ENCODE peak calls at places on chromosomes 7 and 10, in ten cellular contexts. S is right lobe of liver, K is psoas muscle, G is upper lobe of right lung, Z is IMR-90, M is cardiac muscle cell, N is hepatocyte, A is dorsolateral prefrontal cortex, D is fibroblast of pulmonary artery, J is GM23338. W is an unnamed sample.
A peak's percentile ranks its signal among the peaks of the same experiment; 100 is the strongest.

GRCh38 chr10:102775973-102776669 is 32.4 kb downstream of the WBP1L start:
- DNase-seq in S (peak; percentile 73), K (peak; percentile 87), G (peak; percentile 80), Z (peak; percentile 91), M (peak; percentile 92), N (peak; percentile 86), A (peak; percentile 68), D (peak; percentile 96), J (peak; percentile 47), W (peak; percentile 92)

GRCh38 chr7:18740579-18740988 is 245.0 kb downstream of the HDAC9 start:
- DNase-seq in S (no peak), K (no peak), G (no peak), Z (no peak), M (no peak), N (no peak), A (no peak), D (no peak), J (no peak), W (no peak)

GRCh38 chr10:24784923-24785322 is 61.2 kb upstream of the ARHGAP21 start:
- DNase-seq in S (no peak), K (no peak), G (no peak), Z (no peak), M (no peak), N (no peak), A (no peak), D (no peak), J (no peak), W (no peak)

GRCh38 chr7:89607797-89608196 is 546.5 kb upstream of the STEAP1 start:
- DNase-seq in S (no peak), K (no peak), G (no peak), Z (no peak), M (no peak), N (no peak), A (no peak), D (no peak), J (no peak), W (no peak)

GRCh38 chr7:69764071-69764470 is 165.8 kb downstream of the AUTS2 start:
- DNase-seq in S (no peak), K (no peak), G (no peak), Z (no peak), M (no peak), N (no peak), A (no peak), D (no peak), J (no peak), W (no peak)

GRCh38 chr7:929311-929711 is 25.2 kb downstream of the ADAP1 start:
- DNase-seq in S (peak; percentile 42), K (peak; percentile 4), G (peak; percentile 53), Z (no peak), M (no peak), N (no peak), A (peak; percentile 58), D (no peak), J (no peak), W (no peak)

GRCh38 chr7:17233643-17234397 is 64.6 kb upstream of the AHR start:
- DNase-seq in S (no peak), K (no peak), G (peak; percentile 44), Z (no peak), M (peak; percentile 34), N (no peak), A (no peak), D (no peak), J (no peak), W (no peak)

GRCh38 chr10:100996678-100997363 is 2.8 kb upstream of the LZTS2 start:
- DNase-seq in S (peak; percentile 72), K (no peak), G (peak; percentile 76), Z (no peak), M (no peak), N (peak; percentile 70), A (no peak), D (no peak), J (peak; percentile 86), W (no peak)

GRCh38 chr7:96636342-96636865 is 73.2 kb downstream of the SEM1 start:
- DNase-seq in S (no peak), K (no peak), G (no peak), Z (no peak), M (no peak), N (no peak), A (no peak), D (no peak), J (no peak), W (no peak)

GRCh38 chr7:111650456-111650999 is 88.2 kb upstream of the IMMP2L start:
- DNase-seq in S (no peak), K (no peak), G (no peak), Z (peak; percentile 17), M (peak; percentile 49), N (peak; percentile 34), A (no peak), D (peak; percentile 76), J (no peak), W (no peak)

GRCh38 chr10:35822316-35822715 is 180.2 kb upstream of the FZD8 start:
- DNase-seq in S (no peak), K (peak; percentile 88), G (peak; percentile 85), Z (peak; percentile 54), M (peak; percentile 88), N (peak; percentile 65), A (peak; percentile 85), D (peak; percentile 71), J (peak; percentile 82), W (peak; percentile 95)
- TF ChIP-seq CTCF in S (no peak), K (peak; percentile 8), G (peak; percentile 17), Z (peak; percentile 23), M (peak; percentile 43), N (peak; percentile 14), A (peak; percentile 25), D (peak; percentile 22), J (peak; percentile 30), W (peak; percentile 19)

GRCh38 chr10:33212061-33212748 is 122.3 kb downstream of the NRP1 start:
- DNase-seq in S (no peak), K (no peak), G (no peak), Z (peak; percentile 63), M (peak; percentile 66), N (no peak), A (no peak), D (peak; percentile 55), J (no peak), W (no peak)
- H3K4me3 ChIP-seq in S (no peak overlapping the region), K (no peak overlapping the region), G (no peak overlapping the region), Z (no peak overlapping the region), M (no peak overlapping the region), N (no peak overlapping the region), A (no peak overlapping the region), D (no peak overlapping the region), J (no peak overlapping the region), W (peak overlapping the region; percentile 3)

DNA sequence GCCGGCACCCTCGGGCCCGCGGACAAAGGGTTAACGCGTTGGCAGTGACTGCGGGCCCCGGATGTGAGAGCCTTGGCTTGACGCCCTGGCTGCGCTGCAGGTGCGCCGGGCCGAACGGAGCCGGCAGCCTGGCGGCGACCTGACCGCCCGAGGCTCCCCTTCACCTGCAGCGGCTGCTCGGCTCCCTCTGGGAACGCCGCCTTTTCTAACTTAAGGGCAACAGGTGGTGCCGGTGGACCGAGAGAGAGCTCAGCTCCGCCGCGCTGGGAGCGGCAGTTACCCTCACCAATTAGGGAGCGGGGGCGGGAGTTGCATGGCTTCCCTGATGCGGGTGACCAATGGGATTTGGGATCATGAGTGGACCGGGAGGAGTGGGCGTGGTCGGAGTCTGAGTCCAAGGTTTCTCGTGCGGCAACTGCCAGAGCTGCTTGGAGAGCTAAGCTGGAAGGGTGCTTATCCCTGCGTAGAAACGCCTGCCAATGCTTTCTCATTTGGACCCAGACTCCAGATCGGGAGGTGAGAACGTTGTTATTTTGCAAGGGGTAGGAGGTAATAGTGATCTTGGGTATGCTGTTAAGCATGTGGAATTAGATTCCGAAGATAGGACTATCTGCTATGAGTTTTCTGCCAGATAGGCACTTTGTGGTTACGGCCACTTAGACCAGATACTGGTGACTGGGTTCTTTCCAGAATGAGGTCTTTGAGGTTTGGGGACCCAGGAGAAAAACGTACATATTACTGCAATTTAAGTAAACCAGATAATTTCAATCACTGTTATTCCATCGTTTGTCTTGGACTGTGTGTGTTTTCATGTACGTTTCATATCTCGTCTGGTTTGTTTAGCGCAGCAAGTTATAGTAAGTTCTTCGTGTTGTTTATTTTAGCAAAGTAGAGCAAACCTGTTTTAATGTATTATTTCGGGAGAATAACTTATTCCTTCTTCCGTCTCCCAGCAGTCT is at the start of gene ARL4A:
- DNase-seq in S (peak; percentile 99), K (peak; percentile 98), G (peak; percentile 99), Z (peak; percentile 98), M (peak; percentile 99), N (peak; percentile 100), A (peak; percentile 99), D (peak; percentile 99), J (peak; percentile 100), W (peak; percentile 99)
- TF ChIP-seq CTCF in S (peak; percentile 21), K (peak; percentile 11), G (peak; percentile 20), Z (peak; percentile 63), M (peak; percentile 37), N (peak; percentile 76), A (peak; percentile 42), D (peak; percentile 36), J (peak; percentile 80), W (no peak)

DNA sequence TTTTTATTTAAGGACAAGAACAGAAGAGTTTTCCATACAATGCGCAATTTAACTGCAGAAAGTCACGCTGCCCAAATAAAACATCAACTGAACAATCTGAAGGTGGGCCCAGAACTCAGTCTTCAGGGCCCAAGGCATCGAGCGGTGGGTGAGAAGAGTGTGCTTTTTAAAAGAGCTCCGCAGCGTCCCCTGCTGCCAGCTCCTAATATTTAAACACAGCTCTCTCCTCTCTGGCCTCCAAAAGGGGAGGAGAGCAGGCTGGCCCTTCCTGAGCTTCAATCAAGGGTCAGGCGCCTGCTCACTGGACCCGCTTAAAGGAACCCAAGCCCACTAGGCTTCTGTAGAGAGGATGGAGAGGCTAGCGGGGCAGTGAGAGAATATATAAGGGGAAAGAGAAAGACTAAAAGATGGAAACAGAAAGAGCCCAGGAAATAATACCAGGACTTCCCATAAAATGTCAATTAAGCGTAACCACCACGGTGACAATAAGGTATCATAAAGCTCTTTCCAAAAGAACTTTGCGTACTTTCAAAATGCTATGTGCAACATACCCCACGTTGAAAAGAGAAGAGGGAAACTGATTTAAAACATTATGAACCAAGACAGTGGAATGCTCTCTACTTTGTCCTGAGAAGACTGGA is 2.8 kb downstream of the FAM53B start:
- DNase-seq in S (peak; percentile 81), K (peak; percentile 84), G (peak; percentile 83), Z (peak; percentile 64), M (peak; percentile 85), N (peak; percentile 89), A (peak; percentile 90), D (peak; percentile 83), J (peak; percentile 92), W (no peak)
- H3K4me3 ChIP-seq in S (no peak overlapping the region), K (peak overlapping the region; percentile 84), G (peak overlapping the region; percentile 72), Z (no peak overlapping the region), M (no peak overlapping the region), N (no peak overlapping the region), A (peak overlapping the region; percentile 85), D (peak overlapping the region; percentile 21), J (peak overlapping the region; percentile 74), W (peak overlapping the region; percentile 53)

W was measured in coronary artery.